ENCODE peak calls at places on chromosomes 6 and 20, in nine cellular contexts. One of them, this sample, is unnamed.

GRCh38 chr6:4008324-4009047 is 70.5 kb downstream of the FAM217A start:
- DNase-seq in tibial artery: no peak
- DNase-seq in ascending aorta: no peak
- DNase-seq in tibial nerve: no peak
- DNase-seq in CD4-positive, alpha-beta T cell: no peak
- DNase-seq in adrenal gland: no peak
- DNase-seq in hepatocyte: peak
- DNase-seq in dorsolateral prefrontal cortex: no peak
- DNase-seq in cardiac muscle cell: peak
- DNase-seq in this sample: no peak

GRCh38 chr6:93210908-93211307 is 208.5 kb downstream of the EPHA7 start:
- DNase-seq in tibial nerve: no peak
- DNase-seq in cardiac muscle cell: no peak
- DNase-seq in CD4-positive, alpha-beta T cell: no peak
- DNase-seq in dorsolateral prefrontal cortex: no peak
- DNase-seq in ascending aorta: no peak
- DNase-seq in tibial artery: no peak
- DNase-seq in adrenal gland: no peak
- DNase-seq in hepatocyte: no peak
- DNase-seq in this sample: no peak

GRCh38 chr6:118896339-118897136 is 2.6 kb downstream of the ASF1A start:
- DNase-seq in adrenal gland: no peak
- DNase-seq in cardiac muscle cell: peak
- DNase-seq in tibial nerve: no peak
- DNase-seq in CD4-positive, alpha-beta T cell: no peak
- DNase-seq in hepatocyte: peak
- DNase-seq in tibial artery: no peak
- DNase-seq in dorsolateral prefrontal cortex: no peak
- DNase-seq in ascending aorta: no peak
- DNase-seq in this sample: no peak

GRCh38 chr20:1160496-1160895 is 24.3 kb downstream of the TMEM74B start:
- DNase-seq in tibial artery: no peak
- DNase-seq in tibial nerve: no peak
- DNase-seq in CD4-positive, alpha-beta T cell: no peak
- DNase-seq in ascending aorta: no peak
- DNase-seq in hepatocyte: no peak
- DNase-seq in dorsolateral prefrontal cortex: no peak
- DNase-seq in adrenal gland: no peak
- DNase-seq in cardiac muscle cell: no peak
- DNase-seq in this sample: no peak

GRCh38 chr6:44180886-44181285 is 22.3 kb downstream of the CAPN11 start:
- DNase-seq in cardiac muscle cell: no peak
- DNase-seq in adrenal gland: no peak
- DNase-seq in hepatocyte: no peak
- DNase-seq in CD4-positive, alpha-beta T cell: no peak
- DNase-seq in ascending aorta: no peak
- DNase-seq in tibial artery: no peak
- DNase-seq in dorsolateral prefrontal cortex: no peak
- DNase-seq in tibial nerve: no peak
- DNase-seq in this sample: no peak

GRCh38 chr6:42013134-42013516 is 37.2 kb upstream of the TAF8 start:
- DNase-seq in CD4-positive, alpha-beta T cell: no peak
- DNase-seq in ascending aorta: no peak
- DNase-seq in dorsolateral prefrontal cortex: no peak
- DNase-seq in tibial nerve: no peak
- DNase-seq in adrenal gland: no peak
- DNase-seq in hepatocyte: no peak
- DNase-seq in cardiac muscle cell: no peak
- DNase-seq in tibial artery: no peak
- DNase-seq in this sample: no peak

GRCh38 chr20:23396961-23397620 is 24.2 kb downstream of the NAPB start:
- DNase-seq in tibial nerve: no peak
- DNase-seq in hepatocyte: no peak
- DNase-seq in tibial artery: no peak
- DNase-seq in dorsolateral prefrontal cortex: no peak
- DNase-seq in cardiac muscle cell: no peak
- DNase-seq in ascending aorta: no peak
- DNase-seq in CD4-positive, alpha-beta T cell: no peak
- DNase-seq in adrenal gland: no peak
- DNase-seq in this sample: no peak

GRCh38 chr20:19683168-19683567 is 74.9 kb upstream of the RIN2 start:
- DNase-seq in tibial nerve: no peak
- DNase-seq in CD4-positive, alpha-beta T cell: no peak
- DNase-seq in cardiac muscle cell: peak
- DNase-seq in adrenal gland: no peak
- DNase-seq in hepatocyte: no peak
- DNase-seq in dorsolateral prefrontal cortex: no peak
- DNase-seq in tibial artery: no peak
- DNase-seq in ascending aorta: peak
- DNase-seq in this sample: peak

GRCh38 chr6:170128346-170128745 is 162.5 kb downstream of the DLL1 start:
- DNase-seq in tibial nerve: no peak
- DNase-seq in ascending aorta: peak
- DNase-seq in dorsolateral prefrontal cortex: no peak
- DNase-seq in adrenal gland: peak
- DNase-seq in tibial artery: peak
- DNase-seq in cardiac muscle cell: no peak
- DNase-seq in CD4-positive, alpha-beta T cell: no peak
- DNase-seq in hepatocyte: peak
- DNase-seq in this sample: no peak

GRCh38 chr20:48745330-48745729 is 82.5 kb downstream of the PREX1 start:
- DNase-seq in dorsolateral prefrontal cortex: no peak
- DNase-seq in tibial nerve: no peak
- DNase-seq in ascending aorta: no peak
- DNase-seq in tibial artery: no peak
- DNase-seq in CD4-positive, alpha-beta T cell: no peak
- DNase-seq in adrenal gland: no peak
- DNase-seq in cardiac muscle cell: no peak
- DNase-seq in hepatocyte: no peak
- DNase-seq in this sample: no peak

GRCh38 chr6:92329416-92329815 is 1089.9 kb downstream of the EPHA7 start:
- DNase-seq in ascending aorta: no peak
- DNase-seq in hepatocyte: no peak
- DNase-seq in CD4-positive, alpha-beta T cell: no peak
- DNase-seq in tibial nerve: no peak
- DNase-seq in dorsolateral prefrontal cortex: no peak
- DNase-seq in cardiac muscle cell: no peak
- DNase-seq in adrenal gland: no peak
- DNase-seq in tibial artery: no peak
- DNase-seq in this sample: no peak

GRCh38 chr6:69138893-69139494 is 503.9 kb downstream of the ADGRB3 start:
- DNase-seq in tibial artery: no peak
- DNase-seq in cardiac muscle cell: peak
- DNase-seq in adrenal gland: no peak
- DNase-seq in ascending aorta: no peak
- DNase-seq in CD4-positive, alpha-beta T cell: no peak
- DNase-seq in dorsolateral prefrontal cortex: no peak
- DNase-seq in hepatocyte: no peak
- DNase-seq in tibial nerve: no peak
- DNase-seq in this sample: no peak

DNA sequence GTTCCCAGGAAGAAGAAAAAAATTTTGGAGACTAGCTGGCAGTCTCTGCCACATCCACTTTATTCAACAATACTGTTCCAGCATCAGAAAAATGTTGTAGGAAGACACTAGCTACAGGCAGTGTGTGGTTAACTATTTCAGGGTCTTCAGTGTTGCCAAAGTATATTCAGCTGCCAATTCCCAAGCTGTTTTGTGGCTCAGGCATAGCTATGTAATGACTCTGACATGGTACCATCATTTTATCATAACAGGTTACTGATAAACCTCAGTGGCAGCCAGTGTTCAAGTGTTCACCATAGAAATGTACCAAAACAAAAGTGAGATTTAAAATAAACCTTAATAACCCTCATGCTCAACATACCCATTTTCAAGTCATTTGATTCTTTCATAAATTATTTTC is 503.1 kb downstream of the ADGRB3 start:
- DNase-seq in hepatocyte: no peak
- DNase-seq in dorsolateral prefrontal cortex: no peak
- DNase-seq in tibial artery: no peak
- DNase-seq in adrenal gland: no peak
- DNase-seq in cardiac muscle cell: no peak
- DNase-seq in tibial nerve: no peak
- DNase-seq in ascending aorta: no peak
- DNase-seq in CD4-positive, alpha-beta T cell: no peak
- DNase-seq in this sample: no peak
- H3K27ac ChIP-seq in hepatocyte: no peak
- H3K27ac ChIP-seq in dorsolateral prefrontal cortex: no peak
- H3K27ac ChIP-seq in tibial artery: no peak
- H3K27ac ChIP-seq in adrenal gland: no peak
- H3K27ac ChIP-seq in cardiac muscle cell: no peak
- H3K27ac ChIP-seq in tibial nerve: no peak
- H3K27ac ChIP-seq in ascending aorta: no peak
- H3K27ac ChIP-seq in CD4-positive, alpha-beta T cell: no peak
- H3K27ac ChIP-seq in this sample: no peak

DNA sequence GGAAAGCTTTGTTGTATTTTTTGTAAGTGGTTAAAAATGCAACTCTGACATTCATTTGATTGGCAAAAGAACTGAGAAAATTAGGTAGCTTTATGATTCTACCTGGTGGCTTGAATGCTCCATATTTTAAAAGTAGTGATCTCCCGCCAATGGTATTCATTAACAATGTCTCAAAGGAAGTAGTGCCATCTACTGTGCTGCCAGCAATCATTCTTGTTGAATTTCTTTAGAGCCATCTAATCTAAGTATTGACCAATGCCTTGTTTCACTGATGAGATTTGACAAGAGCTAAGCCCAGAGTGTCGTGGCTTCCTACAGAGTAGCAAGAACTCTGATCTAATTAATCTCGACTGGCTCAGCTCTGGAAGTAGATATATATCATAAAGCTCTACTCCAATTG is 696.7 kb downstream of the C6orf118 start:
- DNase-seq in dorsolateral prefrontal cortex: no peak
- DNase-seq in tibial nerve: no peak
- DNase-seq in ascending aorta: no peak
- DNase-seq in adrenal gland: no peak
- DNase-seq in cardiac muscle cell: no peak
- DNase-seq in CD4-positive, alpha-beta T cell: no peak
- DNase-seq in hepatocyte: no peak
- DNase-seq in tibial artery: no peak
- DNase-seq in this sample: no peak
- TF ChIP-seq CTCF in dorsolateral prefrontal cortex: peak
- TF ChIP-seq CTCF in tibial nerve: no peak
- TF ChIP-seq CTCF in ascending aorta: no peak
- TF ChIP-seq CTCF in adrenal gland: no peak
- TF ChIP-seq CTCF in cardiac muscle cell: no peak
- TF ChIP-seq CTCF in CD4-positive, alpha-beta T cell: no peak
- TF ChIP-seq CTCF in hepatocyte: no peak
- TF ChIP-seq CTCF in tibial artery: no peak
- TF ChIP-seq CTCF in this sample: no peak

DNA sequence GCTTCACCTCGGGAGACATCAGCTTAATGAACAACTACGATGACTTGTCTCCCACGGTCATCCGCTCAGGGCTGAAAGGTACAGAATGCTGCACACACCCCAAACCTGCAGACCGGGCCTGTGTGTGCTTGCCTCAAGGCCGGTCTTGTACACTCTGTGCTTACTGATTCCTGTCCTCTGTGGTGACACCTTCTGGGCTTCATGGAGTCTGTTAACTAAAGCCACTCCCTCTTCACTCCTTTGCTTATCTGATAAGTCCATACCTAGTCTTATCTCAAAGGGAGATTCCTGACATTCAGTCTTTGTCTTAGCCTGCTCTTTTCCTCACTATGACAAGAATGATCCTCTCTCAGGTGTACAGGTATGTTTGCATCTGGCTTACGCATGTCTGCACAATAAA is 107.7 kb upstream of the TMEM181 start:
- DNase-seq in dorsolateral prefrontal cortex: no peak
- DNase-seq in tibial artery: no peak
- DNase-seq in cardiac muscle cell: no peak
- DNase-seq in ascending aorta: no peak
- DNase-seq in tibial nerve: no peak
- DNase-seq in CD4-positive, alpha-beta T cell: no peak
- DNase-seq in adrenal gland: no peak
- DNase-seq in hepatocyte: peak
- DNase-seq in this sample: no peak
- H3K27ac ChIP-seq in dorsolateral prefrontal cortex: no peak
- H3K27ac ChIP-seq in tibial artery: no peak
- H3K27ac ChIP-seq in cardiac muscle cell: no peak
- H3K27ac ChIP-seq in ascending aorta: no peak
- H3K27ac ChIP-seq in tibial nerve: no peak
- H3K27ac ChIP-seq in CD4-positive, alpha-beta T cell: no peak
- H3K27ac ChIP-seq in adrenal gland: no peak
- H3K27ac ChIP-seq in hepatocyte: peak
- H3K27ac ChIP-seq in this sample: no peak

DNA sequence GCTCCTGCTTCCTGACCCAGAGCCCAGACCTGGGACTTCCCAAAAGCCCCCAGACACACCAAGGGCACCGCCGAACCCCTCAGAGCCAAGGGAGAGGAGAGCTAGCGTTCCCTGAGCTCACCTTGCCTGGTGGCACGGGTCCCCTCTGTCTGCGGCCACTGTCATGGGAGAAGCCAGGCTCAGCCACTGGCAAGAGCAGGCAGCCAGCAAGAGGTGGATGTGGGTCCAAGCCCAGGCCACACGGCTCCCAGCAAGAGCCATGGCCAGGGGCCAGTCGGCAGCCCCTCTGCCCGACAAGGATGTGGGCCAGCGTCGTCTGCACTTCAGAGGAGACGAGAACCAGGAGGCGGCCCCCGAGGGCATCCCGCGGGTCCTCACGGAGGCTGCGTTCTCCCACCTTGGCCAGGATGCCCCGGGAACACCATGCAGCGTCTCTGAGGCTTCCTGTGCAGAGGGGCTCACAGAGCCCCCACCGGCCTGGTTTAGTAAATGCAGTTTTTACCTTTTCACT is 2.2 kb upstream of the PPDPF start:
- DNase-seq in dorsolateral prefrontal cortex: no peak
- DNase-seq in adrenal gland: no peak
- DNase-seq in tibial nerve: no peak
- DNase-seq in hepatocyte: no peak
- DNase-seq in ascending aorta: peak
- DNase-seq in tibial artery: no peak
- DNase-seq in cardiac muscle cell: no peak
- DNase-seq in CD4-positive, alpha-beta T cell: no peak
- DNase-seq in this sample: no peak
- TF ChIP-seq CTCF in dorsolateral prefrontal cortex: no peak
- TF ChIP-seq CTCF in adrenal gland: no peak
- TF ChIP-seq CTCF in tibial nerve: no peak
- TF ChIP-seq CTCF in hepatocyte: no peak
- TF ChIP-seq CTCF in ascending aorta: no peak
- TF ChIP-seq CTCF in tibial artery: no peak
- TF ChIP-seq CTCF in cardiac muscle cell: no peak
- TF ChIP-seq CTCF in CD4-positive, alpha-beta T cell: no peak
- TF ChIP-seq CTCF in this sample: no peak

DNA sequence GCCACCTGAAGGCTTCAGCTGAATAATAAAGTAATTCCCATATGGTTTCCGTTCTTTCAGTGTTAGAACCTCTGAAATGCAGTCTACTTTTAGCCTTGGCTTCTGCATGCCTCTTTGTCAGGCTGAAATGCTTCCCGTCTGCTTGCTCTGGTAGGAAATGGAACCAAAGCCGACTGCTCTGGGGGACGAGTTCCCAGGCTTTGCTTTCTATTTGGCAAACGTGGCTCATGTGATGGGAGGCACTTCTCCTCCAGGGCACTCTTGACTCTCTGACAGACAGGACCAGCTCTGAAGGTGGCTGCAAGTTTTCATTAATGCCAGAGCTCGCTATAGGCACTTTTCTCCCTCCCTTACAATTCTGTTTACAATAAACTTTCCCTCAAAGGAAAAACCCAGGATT is 225.2 kb downstream of the PRL start:
- DNase-seq in ascending aorta: peak
- DNase-seq in adrenal gland: peak
- DNase-seq in dorsolateral prefrontal cortex: peak
- DNase-seq in tibial artery: peak
- DNase-seq in tibial nerve: no peak
- DNase-seq in hepatocyte: peak
- DNase-seq in CD4-positive, alpha-beta T cell: no peak
- DNase-seq in cardiac muscle cell: peak
- DNase-seq in this sample: no peak
- H3K27ac ChIP-seq in ascending aorta: peak
- H3K27ac ChIP-seq in adrenal gland: no peak
- H3K27ac ChIP-seq in dorsolateral prefrontal cortex: no peak
- H3K27ac ChIP-seq in tibial artery: peak
- H3K27ac ChIP-seq in tibial nerve: no peak
- H3K27ac ChIP-seq in hepatocyte: peak
- H3K27ac ChIP-seq in CD4-positive, alpha-beta T cell: no peak
- H3K27ac ChIP-seq in cardiac muscle cell: peak
- H3K27ac ChIP-seq in this sample: peak

This sample was measured in coronary artery.